ENCODE peak calls at places on chromosomes 6 and 20, in ten cellular contexts. V is fibroblast of lung, Q is bronchial epithelial cell, G is ACHN, J is GM23248, N is H7, T is NCI-H2029 treated with DMSO at 0.1 percent for 48 hours, I is GM12865, W is GOT3, R is esophagus squamous epithelium. P is an unnamed sample.

GRCh38 chr20:49507741-49508434 is 25.4 kb upstream of the KCNB1 start:
- DNase-seq in V (no peak), Q (no peak), G (no peak), J (no peak), N (no peak), T (no peak), I (no peak), W (no peak), R (no peak), P (no peak)

GRCh38 chr6:31897612-31898199 is at the start of gene EHMT2:
- DNase-seq in V (peak), Q (peak), G (peak), J (peak), N (peak), T (peak), I (peak), W (peak), R (no peak), P (no peak)

GRCh38 chr6:106787327-106788196 is 158.2 kb downstream of the QRSL1 start:
- DNase-seq in V (no peak), Q (no peak), G (peak), J (no peak), N (no peak), T (no peak), I (no peak), W (no peak), R (no peak), P (no peak)

GRCh38 chr20:36070451-36070850 is 84.1 kb upstream of the EPB41L1 start:
- DNase-seq in V (no peak), Q (no peak), G (no peak), J (no peak), N (peak), T (no peak), I (no peak), W (no peak), R (no peak), P (no peak)

GRCh38 chr6:55069132-55069781 is 105.1 kb upstream of the HCRTR2 start:
- DNase-seq in V (peak), Q (peak), G (peak), J (peak), N (peak), T (peak), I (peak), W (no peak), R (no peak), P (no peak)

GRCh38 chr20:11271319-11271718 is 597.5 kb upstream of the JAG1 start:
- DNase-seq in V (no peak), Q (no peak), G (no peak), J (no peak), N (peak), T (no peak), I (no peak), W (no peak), R (no peak), P (no peak)

GRCh38 chr6:151018035-151018434 is 152.5 kb downstream of the MTHFD1L start:
- DNase-seq in V (no peak), Q (no peak), G (peak), J (no peak), N (no peak), T (no peak), I (no peak), W (no peak), R (no peak), P (no peak)

GRCh38 chr6:111986651-111987050 is 67.3 kb upstream of the CCN6 start:
- DNase-seq in V (no peak), Q (no peak), G (no peak), J (no peak), N (no peak), T (no peak), I (no peak), W (no peak), R (no peak), P (no peak)

GRCh38 chr20:23245553-23246128 is 105.0 kb upstream of the NXT1 start:
- DNase-seq in V (peak), Q (peak), G (peak), J (no peak), N (peak), T (no peak), I (peak), W (no peak), R (no peak), P (peak)

GRCh38 chr6:113576310-113576709 is 280.8 kb upstream of the MARCKS start:
- DNase-seq in V (no peak), Q (no peak), G (no peak), J (no peak), N (no peak), T (no peak), I (no peak), W (no peak), R (no peak), P (no peak)

GRCh38 chr6:149024361-149024760 is 277.5 kb downstream of the UST start:
- DNase-seq in V (no peak), Q (no peak), G (no peak), J (no peak), N (no peak), T (no peak), I (no peak), W (no peak), R (no peak), P (no peak)

GRCh38 chr20:30491016-30491415 is 766.4 kb upstream of the DEFB115 start:
- DNase-seq in V (no peak), Q (no peak), G (no peak), J (no peak), N (no peak), T (no peak), I (no peak), W (no peak), R (no peak), P (no peak)

GRCh38 chr6:26455357-26455970 is 2.3 kb upstream of the BTN2A1 start:
- DNase-seq in V (no peak), Q (peak), G (no peak), J (peak), N (no peak), T (no peak), I (no peak), W (no peak), R (no peak), P (no peak)

GRCh38 chr20:11993886-11994466 is 76.3 kb downstream of the BTBD3 start:
- DNase-seq in V (no peak), Q (no peak), G (no peak), J (peak), N (peak), T (no peak), I (no peak), W (no peak), R (no peak), P (no peak)

GRCh38 chr6:20334334-20334733 is 67.3 kb upstream of the E2F3 start:
- DNase-seq in V (no peak), Q (no peak), G (no peak), J (no peak), N (peak), T (no peak), I (no peak), W (no peak), R (no peak), P (no peak)

GRCh38 chr20:64053841-64054661 is 4.6 kb upstream of the SOX18 start:
- DNase-seq in V (peak), Q (no peak), G (peak), J (no peak), N (peak), T (no peak), I (no peak), W (no peak), R (no peak), P (peak)

GRCh38 chr6:140379919-140380318 is 1005.5 kb upstream of the CITED2 start:
- DNase-seq in V (peak), Q (peak), G (no peak), J (peak), N (no peak), T (no peak), I (no peak), W (no peak), R (no peak), P (no peak)

GRCh38 chr6:22025468-22026159 is 271.2 kb downstream of the PRL start:
- DNase-seq in V (peak), Q (peak), G (no peak), J (peak), N (peak), T (no peak), I (peak), W (no peak), R (no peak), P (no peak)

GRCh38 chr20:7760261-7761048 is 179.8 kb downstream of the HAO1 start:
- DNase-seq in V (no peak), Q (no peak), G (no peak), J (peak), N (no peak), T (no peak), I (no peak), W (no peak), R (no peak), P (no peak)

GRCh38 chr6:92428443-92428842 is 990.9 kb downstream of the EPHA7 start:
- DNase-seq in V (no peak), Q (no peak), G (peak), J (no peak), N (no peak), T (no peak), I (no peak), W (no peak), R (no peak), P (no peak)

GRCh38 chr20:1364106-1364505 is 28.7 kb downstream of the FKBP1A start:
- DNase-seq in V (no peak), Q (no peak), G (no peak), J (no peak), N (no peak), T (peak), I (no peak), W (no peak), R (no peak), P (no peak)

GRCh38 chr6:142932788-142933362 is 12.1 kb downstream of the HIVEP2 start:
- DNase-seq in V (no peak), Q (no peak), G (no peak), J (no peak), N (no peak), T (no peak), I (peak), W (no peak), R (no peak), P (no peak)

GRCh38 chr20:3765171-3765887 is 2.2 kb downstream of the ADISSP start:
- DNase-seq in V (no peak), Q (no peak), G (no peak), J (no peak), N (peak), T (no peak), I (no peak), W (no peak), R (no peak), P (no peak)

GRCh38 chr6:153096792-153097191 is 34.3 kb downstream of the RGS17 start:
- DNase-seq in V (peak), Q (peak), G (no peak), J (no peak), N (no peak), T (no peak), I (no peak), W (no peak), R (no peak), P (no peak)

GRCh38 chr6:128482642-128483041 is 37.8 kb downstream of the PTPRK start:
- DNase-seq in V (no peak), Q (no peak), G (no peak), J (no peak), N (no peak), T (peak), I (no peak), W (no peak), R (no peak), P (no peak)

GRCh38 chr6:26105109-26105730 is 18.0 kb downstream of the HFE start:
- DNase-seq in V (no peak), Q (no peak), G (no peak), J (no peak), N (no peak), T (no peak), I (no peak), W (no peak), R (no peak), P (no peak)

GRCh38 chr20:38435555-38435939 is 419 bp upstream of the SNHG17 start:
- DNase-seq in V (no peak), Q (peak), G (peak), J (peak), N (no peak), T (no peak), I (no peak), W (no peak), R (no peak), P (no peak)